ENCODE peak calls at places on chromosomes 16 and 17, in six cellular contexts. K is heart right ventricle, A is cardiac muscle cell, Z is fibroblast of mammary gland, F is GM10248, Q is heart left ventricle. S is an unnamed sample.

GRCh38 chr17:42409467-42410351 is 13.3 kb downstream of the CAVIN1 start:
- DNase-seq in Q (no peak), A (peak), K (no peak), F (no peak), Z (peak), S (no peak)

GRCh38 chr17:19331134-19331533 is 31.4 kb downstream of the B9D1 start:
- DNase-seq in A (peak), Z (peak), Q (no peak), K (no peak), F (no peak), S (no peak)

GRCh38 chr17:3965123-3965800 is 1.0 kb upstream of the ATP2A3 start:
- DNase-seq in F (peak), Z (peak), A (peak), K (peak), Q (peak), S (peak)

GRCh38 chr17:50090971-50091950 is 3.9 kb upstream of the PDK2 start:
- DNase-seq in Q (no peak), F (no peak), Z (no peak), A (no peak), K (no peak), S (no peak)

GRCh38 chr16:31869511-31870201 is 4.0 kb upstream of the ZNF267 start:
- DNase-seq in Q (peak), A (peak), Z (peak), K (peak), F (peak), S (peak)

GRCh38 chr17:34171245-34171818 is 83.8 kb upstream of the CCL2 start:
- DNase-seq in A (peak), F (peak), K (peak), Z (peak), Q (peak), S (peak)

GRCh38 chr17:45225051-45225700 is 3.5 kb downstream of the FMNL1 start:
- DNase-seq in Z (no peak), F (no peak), K (no peak), Q (no peak), A (no peak), S (no peak)

GRCh38 chr17:63675607-63676539 is 24.1 kb downstream of the LIMD2 start:
- DNase-seq in K (peak), Q (peak), A (peak), Z (peak), F (no peak), S (no peak)

GRCh38 chr16:47734987-47735594 is 274.0 kb downstream of the PHKB start:
- DNase-seq in F (no peak), K (no peak), Z (no peak), Q (no peak), A (no peak), S (no peak)

GRCh38 chr17:40316571-40317344 is 7.8 kb downstream of the RARA start:
- DNase-seq in A (peak), Q (peak), K (peak), F (no peak), Z (peak), S (no peak)

GRCh38 chr17:80693511-80693910 is 148.9 kb downstream of the RPTOR start:
- DNase-seq in Z (no peak), K (no peak), Q (no peak), F (no peak), A (no peak), S (no peak)

GRCh38 chr17:14712471-14713075 is 411.7 kb downstream of the HS3ST3B1 start:
- DNase-seq in F (no peak), Q (no peak), K (no peak), Z (peak), A (peak), S (no peak)

GRCh38 chr16:10501016-10501607 is 79.3 kb downstream of the EMP2 start:
- DNase-seq in Q (no peak), F (no peak), A (no peak), K (no peak), Z (no peak), S (no peak)

GRCh38 chr17:82013341-82013740 is 9.3 kb downstream of the CENPX start:
- DNase-seq in K (peak), Z (no peak), Q (peak), A (no peak), F (no peak), S (no peak)

GRCh38 chr17:34406196-34406595 is 43.2 kb upstream of the CCL1 start:
- DNase-seq in Q (no peak), K (no peak), A (no peak), F (no peak), Z (no peak), S (no peak)

GRCh38 chr17:45451131-45451530 is 18.5 kb upstream of the ARHGAP27 start:
- DNase-seq in Z (no peak), Q (no peak), K (no peak), A (no peak), F (no peak), S (peak)

GRCh38 chr16:3642397-3643094 is 11.9 kb upstream of the DNASE1 start:
- DNase-seq in K (no peak), Q (no peak), F (no peak), A (peak), Z (peak), S (peak)

GRCh38 chr17:17055286-17056166 is 13.3 kb downstream of the MPRIP start:
- DNase-seq in K (peak), Q (peak), Z (no peak), F (no peak), A (no peak), S (no peak)

GRCh38 chr17:65013613-65014391 is 42.7 kb downstream of the GNA13 start:
- DNase-seq in K (no peak), Z (peak), A (peak), F (peak), Q (no peak), S (peak)

GRCh38 chr16:27951752-27952151 is 111.8 kb downstream of the GSG1L start:
- DNase-seq in A (peak), K (no peak), Q (no peak), F (no peak), Z (peak), S (no peak)

GRCh38 chr17:78112508-78113471 is 15.8 kb downstream of the TMC6 start:
- DNase-seq in K (peak), A (peak), F (peak), Q (peak), Z (peak), S (peak)

GRCh38 chr17:50344712-50345380 is 1.1 kb upstream of the XYLT2 start:
- DNase-seq in A (no peak), Z (no peak), K (no peak), F (no peak), Q (no peak), S (no peak)

GRCh38 chr16:51391798-51392511 is 240.9 kb upstream of the SALL1 start:
- DNase-seq in F (no peak), Q (no peak), Z (no peak), K (no peak), A (no peak), S (no peak)

GRCh38 chr17:21194210-21194609 is 19.8 kb downstream of the TMEM11 start:
- DNase-seq in K (peak), Q (no peak), A (peak), F (no peak), Z (no peak), S (no peak)

GRCh38 chr16:48332978-48333377 is 52.2 kb downstream of the SIAH1 start:
- DNase-seq in Z (no peak), Q (no peak), A (no peak), K (no peak), F (no peak), S (no peak)

GRCh38 chr17:83100853-83101391 is 21.5 kb downstream of the METRNL start:
- DNase-seq in K (no peak), Q (no peak), A (no peak), F (no peak), Z (no peak), S (no peak)

GRCh38 chr17:59746849-59747445 is 39.5 kb downstream of the VMP1 start:
- DNase-seq in Q (no peak), A (peak), K (no peak), F (peak), Z (peak), S (peak)

GRCh38 chr17:71900830-71901229 is 220.0 kb upstream of the SOX9 start:
- DNase-seq in A (no peak), F (no peak), K (no peak), Z (peak), Q (no peak), S (no peak)

GRCh38 chr16:22141746-22142145 is 20.6 kb upstream of the SDR42E2 start:
- DNase-seq in K (no peak), F (no peak), Q (no peak), A (peak), Z (peak), S (no peak)

GRCh38 chr17:77700165-77700881 is 258.2 kb upstream of the TNRC6C start:
- DNase-seq in Z (no peak), A (no peak), F (no peak), Q (no peak), K (no peak), S (no peak)

DNA sequence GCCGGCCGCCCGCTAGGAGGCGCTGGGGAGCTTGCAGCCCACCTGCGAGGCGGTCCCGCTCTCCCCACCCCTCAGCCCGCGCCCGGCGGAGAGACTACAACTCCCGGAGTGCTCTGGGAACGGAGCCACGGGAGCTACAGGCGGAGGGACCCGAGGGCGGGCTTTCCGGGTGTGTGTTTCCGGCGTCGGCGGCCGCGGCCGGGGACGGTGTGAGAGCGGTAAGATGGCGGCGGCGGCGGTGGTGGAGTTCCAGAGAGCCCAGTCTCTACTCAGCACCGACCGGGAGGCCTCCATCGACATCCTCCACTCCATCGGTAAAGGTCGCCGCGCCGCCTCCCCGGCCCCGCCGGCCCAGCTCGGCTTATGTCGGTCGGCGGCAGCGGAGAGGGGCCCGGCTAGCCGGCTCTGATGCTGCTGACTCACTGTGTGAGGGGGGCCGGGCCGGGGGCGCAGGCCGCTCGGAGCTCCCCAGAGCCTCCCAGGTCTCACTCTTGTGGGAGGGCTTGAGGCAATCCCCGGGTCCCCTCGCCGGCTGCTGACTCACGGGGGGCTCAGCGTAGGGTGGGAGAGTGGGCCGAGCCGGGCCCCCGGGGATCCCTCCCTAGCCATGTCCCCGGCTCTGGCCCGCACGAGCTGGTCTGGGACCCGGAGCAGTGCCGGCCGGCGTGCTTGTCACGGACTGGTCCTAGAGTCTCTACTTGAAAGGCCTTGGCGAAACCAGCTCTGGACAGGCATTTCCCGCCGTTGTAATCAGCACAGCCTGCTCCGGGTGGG is at the start of gene PSMD11:
- DNase-seq in Z (peak), A (peak), K (peak), F (peak), Q (peak), S (peak)
- TF ChIP-seq CTCF in Z (peak), A (peak), K (peak), F (peak), Q (peak), S (peak)

GRCh38 chr17:8823279-8823678 is 24.1 kb upstream of the MFSD6L start:
- DNase-seq in F (no peak), Q (no peak), K (no peak), A (no peak), Z (no peak), S (no peak)
- TF ChIP-seq CTCF in F (no peak), Q (no peak), K (no peak), A (no peak), Z (no peak), S (no peak)

DNA sequence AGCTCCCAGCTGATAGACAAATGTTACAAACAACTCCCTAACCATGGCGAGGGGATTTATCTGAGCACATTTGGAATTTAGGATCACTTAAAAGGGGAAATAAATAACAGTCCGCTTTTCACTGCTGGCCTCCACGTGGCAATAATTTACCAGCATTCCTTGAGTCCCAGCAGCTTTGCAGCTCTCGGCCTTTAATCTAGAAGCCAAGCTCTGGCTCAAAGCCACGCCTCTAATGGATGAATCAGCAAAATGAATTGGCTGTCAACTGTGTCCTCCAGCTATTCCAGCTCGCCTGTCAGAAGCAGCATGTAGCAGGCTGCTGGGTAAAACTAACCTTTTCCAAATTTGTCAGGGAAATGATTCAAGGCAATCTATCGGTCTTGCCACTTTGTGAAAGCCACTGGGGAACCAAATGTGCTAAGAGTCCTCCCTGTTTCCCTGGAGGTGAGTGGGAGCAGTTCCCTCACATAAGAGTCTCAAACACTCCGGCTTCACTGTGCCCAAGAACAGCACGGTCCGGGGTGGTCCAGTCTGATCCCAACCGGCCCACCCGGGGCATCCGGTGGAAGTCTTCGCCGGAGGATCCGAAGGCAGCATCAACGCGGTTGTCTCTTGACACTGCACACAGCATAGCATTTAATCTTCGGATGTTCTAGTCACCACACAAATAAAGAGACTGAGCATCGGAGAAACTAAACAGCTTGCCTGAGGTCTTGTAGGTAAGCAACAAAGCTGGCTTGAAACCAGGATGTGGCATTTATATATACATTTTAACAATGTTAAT is 143.3 kb downstream of the PARN start:
- DNase-seq in Q (peak), A (peak), Z (peak), F (no peak), K (peak), S (no peak)
- TF ChIP-seq CTCF in Q (peak), A (no peak), Z (no peak), F (no peak), K (no peak), S (no peak)

DNA sequence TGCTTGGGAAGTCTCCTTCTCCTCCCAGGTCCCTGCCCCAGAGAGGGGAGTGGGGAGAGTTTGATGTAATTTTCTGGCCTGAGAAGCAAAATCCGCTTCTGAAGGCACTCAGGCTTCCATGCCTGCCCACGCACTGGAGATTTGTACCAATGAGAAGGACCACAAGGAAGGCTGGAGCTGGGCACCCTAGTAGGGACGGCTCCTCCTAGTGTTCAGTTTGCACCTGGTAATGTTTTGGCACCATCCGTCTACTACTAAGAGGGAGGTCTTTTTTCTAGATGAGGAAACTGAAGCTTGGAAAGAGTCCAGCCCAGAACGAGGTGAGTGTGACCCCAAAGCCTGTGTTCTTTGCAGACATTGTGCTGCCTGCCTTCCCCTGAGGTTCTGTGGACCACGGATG is 83.6 kb upstream of the NLRP1 start:
- DNase-seq in Z (peak), F (no peak), A (no peak), K (no peak), Q (no peak), S (no peak)
- TF ChIP-seq CTCF in Z (peak), F (no peak), A (no peak), K (peak), Q (no peak), S (no peak)

GRCh38 chr16:85878875-85879274 is 20.1 kb upstream of the IRF8 start:
- DNase-seq in K (no peak), F (no peak), Z (peak), Q (no peak), A (peak), S (no peak)
- TF ChIP-seq CTCF in K (no peak), F (no peak), Z (no peak), Q (no peak), A (no peak), S (no peak)